ENCODE peak calls at places on chromosome 16, in four cellular contexts. One of them, this sample, is unnamed.
A peak's percentile ranks its signal among the peaks of the same experiment; 100 is the strongest.

GRCh38 chr16:79483336-79483735 is 117.2 kb downstream of the MAF start:
- DNase-seq in OCI-LY7: no peak
- DNase-seq in fibroblast of villous mesenchyme: no peak
- DNase-seq in lung: no peak
- DNase-seq in this sample: no peak

GRCh38 chr16:68469728-68470460 is 21.6 kb upstream of the SMPD3 start:
- DNase-seq in lung: no peak
- DNase-seq in fibroblast of villous mesenchyme: no peak
- DNase-seq in OCI-LY7: no peak
- DNase-seq in this sample: no peak

GRCh38 chr16:30567991-30568638 is 3.4 kb downstream of the ZNF688 start:
- DNase-seq in OCI-LY7: peak; percentile 66
- DNase-seq in lung: no peak
- DNase-seq in fibroblast of villous mesenchyme: peak; percentile 98
- DNase-seq in this sample: no peak

GRCh38 chr16:19424478-19424877 is 6.8 kb downstream of the TMC5 start:
- DNase-seq in fibroblast of villous mesenchyme: no peak
- DNase-seq in OCI-LY7: no peak
- DNase-seq in lung: no peak
- DNase-seq in this sample: no peak

GRCh38 chr16:68363847-68364600 is 53.2 kb downstream of the PRMT7 start:
- DNase-seq in lung: no peak
- DNase-seq in fibroblast of villous mesenchyme: peak; percentile 19
- DNase-seq in OCI-LY7: no peak
- DNase-seq in this sample: no peak

GRCh38 chr16:78251115-78251514 is 151.7 kb downstream of the WWOX start:
- DNase-seq in fibroblast of villous mesenchyme: no peak
- DNase-seq in lung: no peak
- DNase-seq in OCI-LY7: no peak
- DNase-seq in this sample: no peak

GRCh38 chr16:51839697-51840462 is 688.8 kb upstream of the SALL1 start:
- DNase-seq in fibroblast of villous mesenchyme: no peak
- DNase-seq in OCI-LY7: no peak
- DNase-seq in lung: no peak
- DNase-seq in this sample: no peak

GRCh38 chr16:28537076-28537475 is 1.7 kb downstream of the NUPR1 start:
- DNase-seq in fibroblast of villous mesenchyme: no peak
- DNase-seq in lung: no peak
- DNase-seq in OCI-LY7: no peak
- DNase-seq in this sample: no peak

GRCh38 chr16:67092227-67092626 is 17.5 kb upstream of the PHAF1 start:
- DNase-seq in lung: no peak
- DNase-seq in OCI-LY7: no peak
- DNase-seq in fibroblast of villous mesenchyme: peak; percentile 85
- DNase-seq in this sample: no peak

GRCh38 chr16:23960081-23960499 is 124.3 kb downstream of the PRKCB start:
- DNase-seq in fibroblast of villous mesenchyme: no peak
- DNase-seq in lung: no peak
- DNase-seq in OCI-LY7: no peak
- DNase-seq in this sample: no peak
- TF ChIP-seq CTCF in fibroblast of villous mesenchyme: no peak
- TF ChIP-seq CTCF in lung: no peak
- TF ChIP-seq CTCF in OCI-LY7: no peak
- TF ChIP-seq CTCF in this sample: no peak

GRCh38 chr16:72255785-72256184 is 83.8 kb upstream of the PMFBP1 start:
- DNase-seq in OCI-LY7: no peak
- DNase-seq in fibroblast of villous mesenchyme: no peak
- DNase-seq in lung: no peak
- DNase-seq in this sample: no peak

GRCh38 chr16:72261127-72261526 is 89.2 kb upstream of the PMFBP1 start:
- DNase-seq in OCI-LY7: no peak
- DNase-seq in fibroblast of villous mesenchyme: no peak
- DNase-seq in lung: no peak
- DNase-seq in this sample: no peak

DNA sequence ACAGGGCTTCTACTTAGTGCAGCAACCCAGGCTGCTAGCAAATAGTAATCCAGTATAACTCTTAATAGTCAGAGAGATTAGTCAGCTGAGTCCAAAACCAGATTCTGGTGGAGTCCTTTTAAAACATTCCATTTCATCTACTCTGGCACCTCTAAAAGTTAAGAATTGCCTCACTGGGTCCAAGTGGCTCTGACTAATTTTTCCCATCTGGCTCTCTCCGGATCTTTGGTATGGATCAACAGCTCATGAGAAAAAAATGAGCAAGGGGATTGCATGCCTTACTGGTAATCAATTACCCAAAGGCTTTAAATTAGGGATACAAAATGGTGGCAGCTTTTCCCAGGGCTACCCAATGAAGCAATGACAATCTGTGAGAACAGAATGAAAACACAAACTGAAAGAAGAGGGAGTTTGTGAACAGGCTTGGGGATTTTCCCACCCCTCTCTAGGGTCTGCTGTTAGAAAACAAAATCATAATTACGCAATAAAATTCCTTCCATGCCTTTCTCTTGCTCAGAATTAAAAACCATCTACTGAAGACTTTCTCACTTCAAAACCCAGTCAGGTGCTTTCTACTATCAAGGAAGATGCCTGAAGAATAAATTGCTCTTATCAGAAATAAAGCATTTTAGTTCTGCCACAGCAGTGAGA is 84.6 kb upstream of the PMFBP1 start:
- DNase-seq in fibroblast of villous mesenchyme: peak; percentile 51
- DNase-seq in OCI-LY7: no peak
- DNase-seq in lung: no peak
- DNase-seq in this sample: no peak
- H3K4me3 ChIP-seq in fibroblast of villous mesenchyme: no peak overlapping the region
- H3K4me3 ChIP-seq in OCI-LY7: no peak overlapping the region
- H3K4me3 ChIP-seq in lung: no peak overlapping the region
- H3K4me3 ChIP-seq in this sample: no peak overlapping the region

GRCh38 chr16:16032271-16032979 is 83.0 kb downstream of the ABCC1 start:
- DNase-seq in lung: no peak
- DNase-seq in fibroblast of villous mesenchyme: no peak
- DNase-seq in OCI-LY7: no peak
- DNase-seq in this sample: no peak

GRCh38 chr16:16036359-16036792 is 87.0 kb downstream of the ABCC1 start:
- DNase-seq in lung: peak; percentile 31
- DNase-seq in OCI-LY7: no peak
- DNase-seq in fibroblast of villous mesenchyme: no peak
- DNase-seq in this sample: peak; percentile 79

GRCh38 chr16:16030449-16030848 is 81.0 kb downstream of the ABCC1 start:
- DNase-seq in fibroblast of villous mesenchyme: no peak
- DNase-seq in OCI-LY7: no peak
- DNase-seq in lung: peak; percentile 54
- DNase-seq in this sample: peak; percentile 28

GRCh38 chr16:16031401-16031800 is 82.0 kb downstream of the ABCC1 start:
- DNase-seq in lung: no peak
- DNase-seq in OCI-LY7: no peak
- DNase-seq in fibroblast of villous mesenchyme: no peak
- DNase-seq in this sample: no peak

DNA sequence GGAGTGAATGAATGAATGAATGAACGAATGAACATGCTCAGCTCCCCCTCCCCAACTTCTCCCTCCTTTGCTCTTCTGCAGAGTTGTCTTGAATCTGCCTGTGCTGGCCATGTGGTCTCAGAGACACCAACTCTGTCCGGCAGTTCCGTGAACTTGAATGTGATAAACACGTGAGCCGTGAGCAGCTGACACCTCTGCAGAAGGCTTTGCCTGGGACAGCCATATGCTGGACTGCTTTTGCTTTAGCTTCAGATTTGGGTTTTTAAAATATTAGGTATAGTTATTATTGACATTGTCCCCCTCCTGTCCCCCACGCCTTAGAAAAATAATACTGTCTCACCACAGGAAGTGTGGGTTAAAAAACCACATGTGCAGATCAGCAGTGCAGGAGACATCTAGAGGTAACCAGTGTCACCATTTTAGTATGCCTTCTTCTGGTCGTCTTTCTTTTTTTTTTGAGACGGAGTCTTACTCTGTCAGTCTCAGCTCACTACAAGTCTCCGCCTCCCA is 83.8 kb downstream of the ABCC1 start:
- DNase-seq in fibroblast of villous mesenchyme: no peak
- DNase-seq in OCI-LY7: peak; percentile 34
- DNase-seq in lung: no peak
- DNase-seq in this sample: no peak
- TF ChIP-seq CTCF in fibroblast of villous mesenchyme: no peak
- TF ChIP-seq CTCF in OCI-LY7: peak; percentile 24
- TF ChIP-seq CTCF in lung: no peak
- TF ChIP-seq CTCF in this sample: no peak

GRCh38 chr16:73143681-73144370 is 95.9 kb upstream of the ZFHX3 start:
- DNase-seq in lung: no peak
- DNase-seq in fibroblast of villous mesenchyme: peak; percentile 52
- DNase-seq in OCI-LY7: no peak
- DNase-seq in this sample: no peak
- H3K4me3 ChIP-seq in lung: no peak overlapping the region
- H3K4me3 ChIP-seq in fibroblast of villous mesenchyme: peak overlapping the region; percentile 50
- H3K4me3 ChIP-seq in OCI-LY7: no peak overlapping the region
- H3K4me3 ChIP-seq in this sample: no peak overlapping the region

DNA sequence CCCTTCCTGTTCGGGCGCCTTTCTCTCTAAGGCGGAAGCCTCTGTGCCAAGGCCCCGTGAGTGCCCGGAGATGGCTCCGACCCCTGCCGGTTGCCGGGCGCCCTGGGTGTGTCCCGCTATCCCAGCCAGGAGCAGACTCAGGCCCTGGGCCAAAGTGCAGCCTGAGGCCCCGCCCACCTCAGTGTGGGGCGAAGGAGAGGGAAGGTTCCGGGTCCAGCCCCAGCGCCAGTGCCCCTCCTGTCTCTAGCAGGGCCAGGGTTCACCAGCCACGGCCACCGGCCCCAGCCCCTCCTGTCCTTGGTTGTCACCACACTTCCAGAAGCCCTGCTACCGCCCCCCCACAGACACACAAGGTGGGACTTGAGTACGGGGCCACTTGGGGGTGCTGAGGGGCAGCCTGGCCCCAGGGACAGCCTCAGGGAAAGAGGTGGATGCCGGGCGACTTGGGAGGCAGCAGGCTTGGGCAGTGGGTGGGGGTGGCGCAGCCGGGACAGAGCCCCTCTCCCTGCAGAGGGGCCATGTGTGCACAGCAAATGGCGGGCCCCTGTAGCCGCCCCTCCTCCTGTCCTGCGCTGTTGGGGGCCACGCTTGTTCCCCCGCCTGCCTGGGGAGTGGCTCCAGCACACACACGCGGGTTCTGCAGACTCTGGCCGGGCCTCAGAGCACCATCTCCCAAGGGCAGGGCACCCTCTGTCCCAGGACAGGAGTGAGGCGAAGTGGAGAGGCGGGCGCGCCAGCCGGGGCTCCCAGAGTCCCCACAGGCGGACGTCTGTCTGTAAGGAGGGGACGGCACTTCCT is 6.0 kb downstream of the C1QTNF8 start:
- DNase-seq in OCI-LY7: no peak
- DNase-seq in lung: no peak
- DNase-seq in fibroblast of villous mesenchyme: no peak
- DNase-seq in this sample: no peak
- TF ChIP-seq CTCF in OCI-LY7: no peak
- TF ChIP-seq CTCF in lung: no peak
- TF ChIP-seq CTCF in fibroblast of villous mesenchyme: no peak
- TF ChIP-seq CTCF in this sample: no peak

DNA sequence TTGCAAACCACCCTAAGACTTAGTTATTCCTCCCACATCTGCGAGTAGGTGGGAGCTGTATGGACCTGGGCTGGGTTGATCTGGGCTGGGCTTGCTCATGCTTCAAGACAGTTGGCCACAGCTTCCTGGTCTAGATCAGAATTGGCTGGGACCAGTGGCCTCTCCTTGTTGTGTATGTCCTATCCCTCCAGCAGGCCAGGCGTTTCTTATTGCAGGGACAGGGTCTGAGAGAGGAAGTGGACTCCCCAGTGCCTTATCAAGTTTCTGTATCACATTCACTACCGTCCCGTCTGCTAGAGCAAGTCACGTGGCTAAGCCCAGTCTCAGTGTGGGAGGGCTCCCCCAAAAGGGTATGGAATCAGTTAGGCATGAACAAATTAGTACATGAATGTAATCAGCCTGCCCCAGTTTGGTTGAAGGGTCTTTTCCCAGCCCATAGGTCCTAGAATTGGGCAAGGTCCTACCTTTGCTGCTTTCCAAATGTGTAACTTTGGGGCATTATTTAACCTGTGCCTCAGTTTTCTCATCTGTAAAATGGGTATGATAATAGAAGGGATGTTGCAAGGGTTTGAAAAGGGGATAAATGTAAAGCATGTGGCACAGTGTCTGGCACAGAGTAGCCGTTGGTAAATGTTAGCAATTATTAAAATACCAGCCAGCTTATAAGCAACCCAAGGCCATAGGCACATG is 36.0 kb downstream of the NKD1 start:
- DNase-seq in lung: no peak
- DNase-seq in fibroblast of villous mesenchyme: no peak
- DNase-seq in OCI-LY7: no peak
- DNase-seq in this sample: no peak
- H3K4me3 ChIP-seq in lung: no peak overlapping the region
- H3K4me3 ChIP-seq in fibroblast of villous mesenchyme: no peak overlapping the region
- H3K4me3 ChIP-seq in OCI-LY7: no peak overlapping the region
- H3K4me3 ChIP-seq in this sample: no peak overlapping the region

DNA sequence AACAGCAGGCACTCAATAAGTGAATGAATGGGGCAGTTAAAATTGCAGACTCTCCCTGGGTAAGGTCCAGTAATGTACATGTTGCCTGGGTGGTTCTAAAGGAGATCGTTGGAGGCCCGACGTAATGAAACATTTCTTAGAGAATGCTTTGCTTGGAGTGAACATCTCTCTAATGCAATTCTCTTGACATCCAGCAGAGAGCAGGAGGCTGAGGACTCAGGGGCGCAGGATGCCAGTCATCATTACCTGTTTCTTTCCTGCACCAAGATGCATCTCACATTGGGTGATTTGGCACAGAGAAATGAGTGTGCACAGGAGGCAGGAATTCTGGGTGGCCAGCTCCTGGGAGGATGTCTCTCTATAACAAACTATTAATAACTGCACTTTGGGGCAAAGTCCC is 130.3 kb upstream of the RBBP6 start:
- DNase-seq in fibroblast of villous mesenchyme: no peak
- DNase-seq in lung: no peak
- DNase-seq in OCI-LY7: peak; percentile 10
- DNase-seq in this sample: no peak
- TF ChIP-seq CTCF in fibroblast of villous mesenchyme: no peak
- TF ChIP-seq CTCF in lung: no peak
- TF ChIP-seq CTCF in OCI-LY7: peak; percentile 57
- TF ChIP-seq CTCF in this sample: peak; percentile 32

DNA sequence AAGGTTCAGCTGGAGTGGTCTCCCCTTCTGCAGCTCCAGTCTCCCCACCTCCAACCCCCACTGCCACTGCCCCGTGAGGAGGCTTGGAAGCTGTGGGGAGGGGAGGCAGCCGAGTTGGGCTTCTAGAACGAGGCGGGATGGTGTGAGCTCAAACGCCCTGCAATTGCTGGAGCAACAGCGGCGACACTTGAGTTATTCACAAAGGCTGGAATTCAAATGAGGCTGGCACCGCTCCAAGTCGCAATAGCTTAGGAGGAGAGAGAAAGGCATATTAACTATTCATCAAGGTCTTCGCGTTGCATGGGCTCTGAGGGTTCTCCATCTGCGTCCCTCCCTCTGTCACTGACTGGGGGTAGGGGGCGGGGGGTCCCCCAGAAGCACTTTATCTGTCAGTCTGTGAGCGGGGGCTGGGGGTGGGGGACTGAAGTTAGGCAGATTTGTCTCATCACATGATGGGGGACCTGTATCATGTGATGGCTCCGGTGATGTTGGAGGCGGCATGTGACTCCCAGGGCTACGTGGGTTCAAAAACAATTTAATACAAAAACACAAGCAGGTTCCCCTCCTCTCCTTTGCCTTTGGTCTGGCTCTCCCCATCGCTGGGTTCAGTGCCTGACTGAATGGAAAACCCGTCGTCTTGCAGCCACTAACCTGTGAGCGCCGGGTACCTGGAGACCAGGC is 70.5 kb downstream of the RBBP6 start:
- DNase-seq in fibroblast of villous mesenchyme: peak; percentile 59
- DNase-seq in OCI-LY7: no peak
- DNase-seq in lung: peak; percentile 65
- DNase-seq in this sample: peak; percentile 1
- H3K4me3 ChIP-seq in fibroblast of villous mesenchyme: peak overlapping the region; percentile 21
- H3K4me3 ChIP-seq in OCI-LY7: no peak overlapping the region
- H3K4me3 ChIP-seq in lung: no peak overlapping the region
- H3K4me3 ChIP-seq in this sample: no peak overlapping the region

GRCh38 chr16:87347932-87348615 is 30.9 kb upstream of the C16orf95 start:
- DNase-seq in lung: no peak
- DNase-seq in OCI-LY7: no peak
- DNase-seq in fibroblast of villous mesenchyme: no peak
- DNase-seq in this sample: no peak
- TF ChIP-seq CTCF in lung: no peak
- TF ChIP-seq CTCF in OCI-LY7: peak; percentile 37
- TF ChIP-seq CTCF in fibroblast of villous mesenchyme: no peak
- TF ChIP-seq CTCF in this sample: no peak

This sample was measured in LNCaP clone FGC.